ENCODE peak calls at places on chromosomes 11 and 22, in five cellular contexts. One of them, this sample, is unnamed.
A peak's percentile ranks its signal among the peaks of the same experiment; 100 is the strongest.

GRCh38 chr11:108825381-108825780 is 160.5 kb downstream of the DDX10 start:
- DNase-seq in CD8-positive, alpha-beta T cell: no peak
- DNase-seq in esophagus muscularis mucosa: no peak
- DNase-seq in heart right ventricle: no peak
- DNase-seq in endothelial cell of umbilical vein: peak; percentile 13
- DNase-seq in this sample: peak; percentile 18

GRCh38 chr11:117424781-117425180 is 97.1 kb downstream of the CEP164 start:
- DNase-seq in esophagus muscularis mucosa: no peak
- DNase-seq in heart right ventricle: no peak
- DNase-seq in endothelial cell of umbilical vein: no peak
- DNase-seq in CD8-positive, alpha-beta T cell: no peak
- DNase-seq in this sample: no peak

GRCh38 chr22:23077627-23078461 is 7.5 kb downstream of the GNAZ start:
- DNase-seq in heart right ventricle: no peak
- DNase-seq in esophagus muscularis mucosa: no peak
- DNase-seq in endothelial cell of umbilical vein: no peak
- DNase-seq in CD8-positive, alpha-beta T cell: no peak
- DNase-seq in this sample: no peak

GRCh38 chr11:65639623-65640482 is 2.0 kb downstream of the SIPA1 start:
- DNase-seq in esophagus muscularis mucosa: no peak
- DNase-seq in endothelial cell of umbilical vein: peak; percentile 17
- DNase-seq in CD8-positive, alpha-beta T cell: peak; percentile 75
- DNase-seq in heart right ventricle: peak; percentile 58
- DNase-seq in this sample: no peak

GRCh38 chr11:69647761-69648497 is 7.0 kb downstream of the CCND1 start:
- DNase-seq in esophagus muscularis mucosa: no peak
- DNase-seq in CD8-positive, alpha-beta T cell: no peak
- DNase-seq in heart right ventricle: no peak
- DNase-seq in endothelial cell of umbilical vein: no peak
- DNase-seq in this sample: no peak

GRCh38 chr22:48579035-48579914 is 1248.4 kb downstream of the BRD1 start:
- DNase-seq in endothelial cell of umbilical vein: no peak
- DNase-seq in heart right ventricle: no peak
- DNase-seq in esophagus muscularis mucosa: no peak
- DNase-seq in CD8-positive, alpha-beta T cell: no peak
- DNase-seq in this sample: no peak

GRCh38 chr11:47946682-47947575 is 33.4 kb upstream of the PTPRJ start:
- DNase-seq in esophagus muscularis mucosa: peak; percentile 92
- DNase-seq in endothelial cell of umbilical vein: peak; percentile 88
- DNase-seq in CD8-positive, alpha-beta T cell: peak; percentile 17
- DNase-seq in heart right ventricle: peak; percentile 48
- DNase-seq in this sample: peak; percentile 99

GRCh38 chr11:126799974-126800373 is 200.6 kb downstream of the KIRREL3 start:
- DNase-seq in endothelial cell of umbilical vein: no peak
- DNase-seq in CD8-positive, alpha-beta T cell: no peak
- DNase-seq in heart right ventricle: no peak
- DNase-seq in esophagus muscularis mucosa: no peak
- DNase-seq in this sample: no peak

GRCh38 chr11:134532176-134532920 is 120.3 kb upstream of the B3GAT1 start:
- DNase-seq in CD8-positive, alpha-beta T cell: peak; percentile 5
- DNase-seq in esophagus muscularis mucosa: no peak
- DNase-seq in heart right ventricle: peak; percentile 1
- DNase-seq in endothelial cell of umbilical vein: no peak
- DNase-seq in this sample: no peak

GRCh38 chr11:120316880-120317688 is 8.0 kb upstream of the TLCD5 start:
- DNase-seq in heart right ventricle: peak; percentile 85
- DNase-seq in endothelial cell of umbilical vein: no peak
- DNase-seq in CD8-positive, alpha-beta T cell: no peak
- DNase-seq in esophagus muscularis mucosa: no peak
- DNase-seq in this sample: peak; percentile 93

GRCh38 chr11:115396533-115396932 is 107.7 kb downstream of the CADM1 start:
- DNase-seq in endothelial cell of umbilical vein: no peak
- DNase-seq in CD8-positive, alpha-beta T cell: no peak
- DNase-seq in heart right ventricle: no peak
- DNase-seq in esophagus muscularis mucosa: no peak
- DNase-seq in this sample: no peak

GRCh38 chr22:49765091-49765771 is 62.4 kb downstream of the BRD1 start:
- DNase-seq in CD8-positive, alpha-beta T cell: no peak
- DNase-seq in esophagus muscularis mucosa: no peak
- DNase-seq in heart right ventricle: no peak
- DNase-seq in endothelial cell of umbilical vein: no peak
- DNase-seq in this sample: no peak

GRCh38 chr11:4826425-4826824 is 5.3 kb downstream of the OR51F2 start:
- DNase-seq in CD8-positive, alpha-beta T cell: no peak
- DNase-seq in endothelial cell of umbilical vein: no peak
- DNase-seq in heart right ventricle: no peak
- DNase-seq in esophagus muscularis mucosa: no peak
- DNase-seq in this sample: no peak

GRCh38 chr11:60971520-60971919 is at the start of gene CD6:
- DNase-seq in CD8-positive, alpha-beta T cell: peak; percentile 75
- DNase-seq in esophagus muscularis mucosa: no peak
- DNase-seq in heart right ventricle: no peak
- DNase-seq in endothelial cell of umbilical vein: no peak
- DNase-seq in this sample: no peak

GRCh38 chr11:7522546-7522945 is 8.7 kb downstream of the PPFIBP2 start:
- DNase-seq in CD8-positive, alpha-beta T cell: no peak
- DNase-seq in endothelial cell of umbilical vein: no peak
- DNase-seq in esophagus muscularis mucosa: no peak
- DNase-seq in heart right ventricle: no peak
- DNase-seq in this sample: no peak

GRCh38 chr11:117547911-117548310 is 220.3 kb downstream of the CEP164 start:
- DNase-seq in heart right ventricle: no peak
- DNase-seq in esophagus muscularis mucosa: no peak
- DNase-seq in endothelial cell of umbilical vein: no peak
- DNase-seq in CD8-positive, alpha-beta T cell: no peak
- DNase-seq in this sample: no peak

GRCh38 chr11:82843057-82843795 is 57.0 kb downstream of the PRCP start:
- DNase-seq in CD8-positive, alpha-beta T cell: no peak
- DNase-seq in endothelial cell of umbilical vein: no peak
- DNase-seq in esophagus muscularis mucosa: no peak
- DNase-seq in heart right ventricle: no peak
- DNase-seq in this sample: no peak

GRCh38 chr11:134024420-134025085 is 44.3 kb upstream of the JAM3 start:
- DNase-seq in heart right ventricle: no peak
- DNase-seq in endothelial cell of umbilical vein: no peak
- DNase-seq in esophagus muscularis mucosa: no peak
- DNase-seq in CD8-positive, alpha-beta T cell: no peak
- DNase-seq in this sample: peak; percentile 97

GRCh38 chr11:75472081-75472732 is 39.2 kb upstream of the KLHL35 start:
- DNase-seq in CD8-positive, alpha-beta T cell: no peak
- DNase-seq in heart right ventricle: no peak
- DNase-seq in endothelial cell of umbilical vein: no peak
- DNase-seq in esophagus muscularis mucosa: no peak
- DNase-seq in this sample: no peak

GRCh38 chr22:31081963-31082605 is 966 bp downstream of the SMTN start:
- DNase-seq in esophagus muscularis mucosa: no peak
- DNase-seq in CD8-positive, alpha-beta T cell: no peak
- DNase-seq in heart right ventricle: no peak
- DNase-seq in endothelial cell of umbilical vein: peak; percentile 69
- DNase-seq in this sample: peak; percentile 73

GRCh38 chr22:32830473-32830872 is 29.0 kb downstream of the TIMP3 start:
- DNase-seq in CD8-positive, alpha-beta T cell: no peak
- DNase-seq in endothelial cell of umbilical vein: peak; percentile 58
- DNase-seq in esophagus muscularis mucosa: no peak
- DNase-seq in heart right ventricle: peak; percentile 78
- DNase-seq in this sample: no peak

GRCh38 chr11:96242971-96243647 is 99.9 kb downstream of the MAML2 start:
- DNase-seq in heart right ventricle: peak; percentile 96
- DNase-seq in CD8-positive, alpha-beta T cell: peak; percentile 74
- DNase-seq in esophagus muscularis mucosa: peak; percentile 99
- DNase-seq in endothelial cell of umbilical vein: peak; percentile 97
- DNase-seq in this sample: peak; percentile 94

GRCh38 chr11:67276821-67277230 is 10.6 kb downstream of the GRK2 start:
- DNase-seq in heart right ventricle: no peak
- DNase-seq in endothelial cell of umbilical vein: peak; percentile 66
- DNase-seq in CD8-positive, alpha-beta T cell: peak; percentile 55
- DNase-seq in esophagus muscularis mucosa: no peak
- DNase-seq in this sample: no peak

GRCh38 chr11:58788355-58789023 is 56.0 kb downstream of the GLYATL2 start:
- DNase-seq in esophagus muscularis mucosa: no peak
- DNase-seq in endothelial cell of umbilical vein: peak; percentile 42
- DNase-seq in heart right ventricle: peak; percentile 8
- DNase-seq in CD8-positive, alpha-beta T cell: peak; percentile 13
- DNase-seq in this sample: peak; percentile 45

GRCh38 chr11:1387961-1388762 is 1.6 kb upstream of the BRSK2 start:
- DNase-seq in endothelial cell of umbilical vein: no peak
- DNase-seq in CD8-positive, alpha-beta T cell: no peak
- DNase-seq in heart right ventricle: no peak
- DNase-seq in esophagus muscularis mucosa: no peak
- DNase-seq in this sample: no peak
- TF ChIP-seq CTCF in endothelial cell of umbilical vein: no peak
- TF ChIP-seq CTCF in CD8-positive, alpha-beta T cell: no peak
- TF ChIP-seq CTCF in heart right ventricle: no peak
- TF ChIP-seq CTCF in esophagus muscularis mucosa: no peak
- TF ChIP-seq CTCF in this sample: no peak

GRCh38 chr22:43263645-43264514 is 76.9 kb upstream of the TTLL12 start:
- DNase-seq in heart right ventricle: peak; percentile 62
- DNase-seq in endothelial cell of umbilical vein: peak; percentile 97
- DNase-seq in esophagus muscularis mucosa: no peak
- DNase-seq in CD8-positive, alpha-beta T cell: peak; percentile 87
- DNase-seq in this sample: peak; percentile 59
- H3K27ac ChIP-seq in heart right ventricle: no peak overlapping the region
- H3K27ac ChIP-seq in endothelial cell of umbilical vein: peak overlapping the region; percentile 93
- H3K27ac ChIP-seq in esophagus muscularis mucosa: no peak overlapping the region
- H3K27ac ChIP-seq in CD8-positive, alpha-beta T cell: peak overlapping the region; percentile 49
- H3K27ac ChIP-seq in this sample: peak overlapping the region; percentile 30

GRCh38 chr22:19168088-19168890 is 10.2 kb downstream of the SLC25A1 start:
- DNase-seq in esophagus muscularis mucosa: no peak
- DNase-seq in CD8-positive, alpha-beta T cell: no peak
- DNase-seq in heart right ventricle: no peak
- DNase-seq in endothelial cell of umbilical vein: no peak
- DNase-seq in this sample: no peak
- TF ChIP-seq CTCF in esophagus muscularis mucosa: no peak
- TF ChIP-seq CTCF in CD8-positive, alpha-beta T cell: no peak
- TF ChIP-seq CTCF in heart right ventricle: no peak
- TF ChIP-seq CTCF in endothelial cell of umbilical vein: no peak
- TF ChIP-seq CTCF in this sample: no peak

GRCh38 chr22:40982482-40983385 is 31.6 kb downstream of the RBX1 start:
- DNase-seq in CD8-positive, alpha-beta T cell: no peak
- DNase-seq in esophagus muscularis mucosa: no peak
- DNase-seq in endothelial cell of umbilical vein: no peak
- DNase-seq in heart right ventricle: no peak
- DNase-seq in this sample: no peak
- H3K27ac ChIP-seq in CD8-positive, alpha-beta T cell: no peak overlapping the region
- H3K27ac ChIP-seq in esophagus muscularis mucosa: peak overlapping the region; percentile 49
- H3K27ac ChIP-seq in endothelial cell of umbilical vein: no peak overlapping the region
- H3K27ac ChIP-seq in heart right ventricle: peak overlapping the region; percentile 9
- H3K27ac ChIP-seq in this sample: no peak overlapping the region

GRCh38 chr22:42794551-42795510 is 62.2 kb downstream of the ARFGAP3 start:
- DNase-seq in CD8-positive, alpha-beta T cell: no peak
- DNase-seq in esophagus muscularis mucosa: no peak
- DNase-seq in endothelial cell of umbilical vein: no peak
- DNase-seq in heart right ventricle: no peak
- DNase-seq in this sample: no peak
- TF ChIP-seq CTCF in CD8-positive, alpha-beta T cell: no peak
- TF ChIP-seq CTCF in esophagus muscularis mucosa: no peak
- TF ChIP-seq CTCF in endothelial cell of umbilical vein: no peak
- TF ChIP-seq CTCF in heart right ventricle: peak; percentile 30
- TF ChIP-seq CTCF in this sample: no peak

This sample was measured in RWPE1.